ENCODE peak calls at places on chromosomes 7 and 10, in six cellular contexts. One of them, this sample, is unnamed.

GRCh38 chr7:128886391-128887168 is 23.9 kb downstream of the ATP6V1F start:
- DNase-seq in left lobe of liver: no peak
- DNase-seq in NCI-H2029 treated with DMSO at 0.1 percent for 48 hours: no peak
- DNase-seq in WERI-Rb-1: no peak
- DNase-seq in stomach: no peak
- DNase-seq in HEK293T: no peak
- DNase-seq in this sample: no peak

GRCh38 chr7:158125091-158125490 is 462.5 kb downstream of the PTPRN2 start:
- DNase-seq in stomach: peak
- DNase-seq in WERI-Rb-1: no peak
- DNase-seq in left lobe of liver: no peak
- DNase-seq in HEK293T: no peak
- DNase-seq in NCI-H2029 treated with DMSO at 0.1 percent for 48 hours: no peak
- DNase-seq in this sample: no peak

GRCh38 chr10:95964786-95965185 is 57.0 kb downstream of the CC2D2B start:
- DNase-seq in HEK293T: no peak
- DNase-seq in NCI-H2029 treated with DMSO at 0.1 percent for 48 hours: no peak
- DNase-seq in WERI-Rb-1: no peak
- DNase-seq in left lobe of liver: no peak
- DNase-seq in stomach: no peak
- DNase-seq in this sample: no peak

GRCh38 chr7:108452707-108453106 is 3.5 kb downstream of the NRCAM start:
- DNase-seq in WERI-Rb-1: no peak
- DNase-seq in stomach: no peak
- DNase-seq in HEK293T: peak
- DNase-seq in NCI-H2029 treated with DMSO at 0.1 percent for 48 hours: peak
- DNase-seq in left lobe of liver: no peak
- DNase-seq in this sample: peak

GRCh38 chr7:98868450-98868849 is 1.4 kb downstream of the TMEM130 start:
- DNase-seq in NCI-H2029 treated with DMSO at 0.1 percent for 48 hours: no peak
- DNase-seq in stomach: no peak
- DNase-seq in WERI-Rb-1: no peak
- DNase-seq in left lobe of liver: no peak
- DNase-seq in HEK293T: no peak
- DNase-seq in this sample: no peak

GRCh38 chr10:128481152-128481551 is 354.9 kb upstream of the MKI67 start:
- DNase-seq in left lobe of liver: no peak
- DNase-seq in WERI-Rb-1: no peak
- DNase-seq in HEK293T: no peak
- DNase-seq in stomach: no peak
- DNase-seq in NCI-H2029 treated with DMSO at 0.1 percent for 48 hours: no peak
- DNase-seq in this sample: no peak

GRCh38 chr10:114538544-114538906 is 119.5 kb downstream of the ABLIM1 start:
- DNase-seq in HEK293T: no peak
- DNase-seq in stomach: peak
- DNase-seq in left lobe of liver: no peak
- DNase-seq in NCI-H2029 treated with DMSO at 0.1 percent for 48 hours: no peak
- DNase-seq in WERI-Rb-1: no peak
- DNase-seq in this sample: peak

GRCh38 chr10:129532838-129533237 is 65.8 kb downstream of the MGMT start:
- DNase-seq in stomach: no peak
- DNase-seq in left lobe of liver: no peak
- DNase-seq in HEK293T: no peak
- DNase-seq in NCI-H2029 treated with DMSO at 0.1 percent for 48 hours: no peak
- DNase-seq in WERI-Rb-1: no peak
- DNase-seq in this sample: no peak

GRCh38 chr7:28984631-28985030 is 26.5 kb upstream of the TRIL start:
- DNase-seq in HEK293T: peak
- DNase-seq in left lobe of liver: no peak
- DNase-seq in WERI-Rb-1: no peak
- DNase-seq in NCI-H2029 treated with DMSO at 0.1 percent for 48 hours: no peak
- DNase-seq in stomach: peak
- DNase-seq in this sample: no peak

GRCh38 chr10:88004451-88004850 is 141.0 kb downstream of the PTEN start:
- DNase-seq in WERI-Rb-1: no peak
- DNase-seq in HEK293T: no peak
- DNase-seq in stomach: no peak
- DNase-seq in NCI-H2029 treated with DMSO at 0.1 percent for 48 hours: no peak
- DNase-seq in left lobe of liver: no peak
- DNase-seq in this sample: no peak

GRCh38 chr10:46526682-46527038 is 29.8 kb downstream of the GPRIN2 start:
- DNase-seq in WERI-Rb-1: no peak
- DNase-seq in left lobe of liver: peak
- DNase-seq in HEK293T: no peak
- DNase-seq in stomach: peak
- DNase-seq in NCI-H2029 treated with DMSO at 0.1 percent for 48 hours: no peak
- DNase-seq in this sample: no peak

GRCh38 chr10:99532687-99533495 is at the start of gene NKX2-3:
- DNase-seq in NCI-H2029 treated with DMSO at 0.1 percent for 48 hours: no peak
- DNase-seq in left lobe of liver: no peak
- DNase-seq in stomach: peak
- DNase-seq in WERI-Rb-1: peak
- DNase-seq in HEK293T: peak
- DNase-seq in this sample: peak

GRCh38 chr7:155684546-155684945 is 40.1 kb downstream of the RBM33 start:
- DNase-seq in stomach: no peak
- DNase-seq in WERI-Rb-1: no peak
- DNase-seq in HEK293T: no peak
- DNase-seq in NCI-H2029 treated with DMSO at 0.1 percent for 48 hours: no peak
- DNase-seq in left lobe of liver: no peak
- DNase-seq in this sample: no peak

GRCh38 chr10:132882481-132882951 is 59.9 kb downstream of the CFAP46 start:
- DNase-seq in NCI-H2029 treated with DMSO at 0.1 percent for 48 hours: no peak
- DNase-seq in HEK293T: no peak
- DNase-seq in stomach: no peak
- DNase-seq in left lobe of liver: no peak
- DNase-seq in WERI-Rb-1: no peak
- DNase-seq in this sample: no peak

GRCh38 chr7:35038340-35038738 is 1.1 kb upstream of the DPY19L1 start:
- DNase-seq in NCI-H2029 treated with DMSO at 0.1 percent for 48 hours: no peak
- DNase-seq in stomach: no peak
- DNase-seq in left lobe of liver: no peak
- DNase-seq in HEK293T: no peak
- DNase-seq in WERI-Rb-1: no peak
- DNase-seq in this sample: no peak

GRCh38 chr10:60270426-60270825 is 119.2 kb downstream of the ANK3 start:
- DNase-seq in stomach: no peak
- DNase-seq in HEK293T: no peak
- DNase-seq in left lobe of liver: no peak
- DNase-seq in NCI-H2029 treated with DMSO at 0.1 percent for 48 hours: no peak
- DNase-seq in WERI-Rb-1: no peak
- DNase-seq in this sample: no peak

This sample was measured in MM.1S.